ENCODE peak calls at places on chromosomes 1 and 21, in six cellular contexts. One of them, this sample, is unnamed.

GRCh38 chr1:231600461-231600976 is 26.1 kb upstream of the DISC1 start:
- DNase-seq in NCI-H1092: no peak
- DNase-seq in transverse colon: no peak
- DNase-seq in activated CD4-positive, alpha-beta T cell treated with anti-CD3 and anti-CD28 coated beads, Interleukin-2, amount 50 U/mL, for 1 hour: no peak
- DNase-seq in fibroblast of mammary gland: peak
- DNase-seq in left cardiac atrium: no peak
- DNase-seq in this sample: no peak

GRCh38 chr1:205356424-205357151 is at the start of gene KLHDC8A:
- DNase-seq in NCI-H1092: peak
- DNase-seq in transverse colon: no peak
- DNase-seq in activated CD4-positive, alpha-beta T cell treated with anti-CD3 and anti-CD28 coated beads, Interleukin-2, amount 50 U/mL, for 1 hour: no peak
- DNase-seq in fibroblast of mammary gland: no peak
- DNase-seq in left cardiac atrium: no peak
- DNase-seq in this sample: no peak

GRCh38 chr1:194474701-194475100 is 1288.3 kb upstream of the B3GALT2 start:
- DNase-seq in NCI-H1092: no peak
- DNase-seq in transverse colon: no peak
- DNase-seq in activated CD4-positive, alpha-beta T cell treated with anti-CD3 and anti-CD28 coated beads, Interleukin-2, amount 50 U/mL, for 1 hour: no peak
- DNase-seq in fibroblast of mammary gland: no peak
- DNase-seq in left cardiac atrium: no peak
- DNase-seq in this sample: no peak

GRCh38 chr1:33361553-33362262 is 40.8 kb upstream of the A3GALT2 start:
- DNase-seq in NCI-H1092: no peak
- DNase-seq in transverse colon: no peak
- DNase-seq in activated CD4-positive, alpha-beta T cell treated with anti-CD3 and anti-CD28 coated beads, Interleukin-2, amount 50 U/mL, for 1 hour: no peak
- DNase-seq in fibroblast of mammary gland: no peak
- DNase-seq in left cardiac atrium: peak
- DNase-seq in this sample: no peak

GRCh38 chr1:61012365-61012764 is 70.0 kb upstream of the NFIA start:
- DNase-seq in NCI-H1092: no peak
- DNase-seq in transverse colon: no peak
- DNase-seq in activated CD4-positive, alpha-beta T cell treated with anti-CD3 and anti-CD28 coated beads, Interleukin-2, amount 50 U/mL, for 1 hour: no peak
- DNase-seq in fibroblast of mammary gland: no peak
- DNase-seq in left cardiac atrium: no peak
- DNase-seq in this sample: no peak

GRCh38 chr1:54220004-54220811 is 20.2 kb downstream of the MRPL37 start:
- DNase-seq in NCI-H1092: no peak
- DNase-seq in transverse colon: no peak
- DNase-seq in activated CD4-positive, alpha-beta T cell treated with anti-CD3 and anti-CD28 coated beads, Interleukin-2, amount 50 U/mL, for 1 hour: no peak
- DNase-seq in fibroblast of mammary gland: peak
- DNase-seq in left cardiac atrium: peak
- DNase-seq in this sample: peak

GRCh38 chr1:100532645-100533044 is 5.3 kb upstream of the GPR88 start:
- DNase-seq in NCI-H1092: no peak
- DNase-seq in transverse colon: no peak
- DNase-seq in activated CD4-positive, alpha-beta T cell treated with anti-CD3 and anti-CD28 coated beads, Interleukin-2, amount 50 U/mL, for 1 hour: no peak
- DNase-seq in fibroblast of mammary gland: no peak
- DNase-seq in left cardiac atrium: no peak
- DNase-seq in this sample: peak

GRCh38 chr1:225911207-225912130 is 12.6 kb downstream of the PYCR2 start:
- DNase-seq in NCI-H1092: no peak
- DNase-seq in transverse colon: peak
- DNase-seq in activated CD4-positive, alpha-beta T cell treated with anti-CD3 and anti-CD28 coated beads, Interleukin-2, amount 50 U/mL, for 1 hour: peak
- DNase-seq in fibroblast of mammary gland: peak
- DNase-seq in left cardiac atrium: peak
- DNase-seq in this sample: peak

GRCh38 chr21:45421071-45421845 is 16.3 kb downstream of the COL18A1 start:
- DNase-seq in NCI-H1092: no peak
- DNase-seq in transverse colon: peak
- DNase-seq in activated CD4-positive, alpha-beta T cell treated with anti-CD3 and anti-CD28 coated beads, Interleukin-2, amount 50 U/mL, for 1 hour: no peak
- DNase-seq in fibroblast of mammary gland: no peak
- DNase-seq in left cardiac atrium: peak
- DNase-seq in this sample: peak

GRCh38 chr1:39852214-39852791 is 31.0 kb downstream of the TRIT1 start:
- DNase-seq in NCI-H1092: no peak
- DNase-seq in transverse colon: no peak
- DNase-seq in activated CD4-positive, alpha-beta T cell treated with anti-CD3 and anti-CD28 coated beads, Interleukin-2, amount 50 U/mL, for 1 hour: no peak
- DNase-seq in fibroblast of mammary gland: peak
- DNase-seq in left cardiac atrium: no peak
- DNase-seq in this sample: no peak

GRCh38 chr1:205374205-205375078 is 17.7 kb upstream of the KLHDC8A start:
- DNase-seq in NCI-H1092: no peak
- DNase-seq in transverse colon: no peak
- DNase-seq in activated CD4-positive, alpha-beta T cell treated with anti-CD3 and anti-CD28 coated beads, Interleukin-2, amount 50 U/mL, for 1 hour: no peak
- DNase-seq in fibroblast of mammary gland: peak
- DNase-seq in left cardiac atrium: no peak
- DNase-seq in this sample: no peak

GRCh38 chr1:165697881-165698842 is at the start of gene ALDH9A1:
- DNase-seq in NCI-H1092: peak
- DNase-seq in transverse colon: peak
- DNase-seq in activated CD4-positive, alpha-beta T cell treated with anti-CD3 and anti-CD28 coated beads, Interleukin-2, amount 50 U/mL, for 1 hour: peak
- DNase-seq in fibroblast of mammary gland: peak
- DNase-seq in left cardiac atrium: peak
- DNase-seq in this sample: peak

GRCh38 chr21:32147041-32147440 is 131.8 kb downstream of the MIS18A start:
- DNase-seq in NCI-H1092: no peak
- DNase-seq in transverse colon: no peak
- DNase-seq in activated CD4-positive, alpha-beta T cell treated with anti-CD3 and anti-CD28 coated beads, Interleukin-2, amount 50 U/mL, for 1 hour: no peak
- DNase-seq in fibroblast of mammary gland: no peak
- DNase-seq in left cardiac atrium: no peak
- DNase-seq in this sample: no peak

GRCh38 chr1:237759371-237759770 is 131.4 kb downstream of the ZP4 start:
- DNase-seq in NCI-H1092: no peak
- DNase-seq in transverse colon: no peak
- DNase-seq in activated CD4-positive, alpha-beta T cell treated with anti-CD3 and anti-CD28 coated beads, Interleukin-2, amount 50 U/mL, for 1 hour: no peak
- DNase-seq in fibroblast of mammary gland: no peak
- DNase-seq in left cardiac atrium: no peak
- DNase-seq in this sample: no peak

GRCh38 chr1:232589809-232590741 is 39.9 kb downstream of the SIPA1L2 start:
- DNase-seq in NCI-H1092: no peak
- DNase-seq in transverse colon: no peak
- DNase-seq in activated CD4-positive, alpha-beta T cell treated with anti-CD3 and anti-CD28 coated beads, Interleukin-2, amount 50 U/mL, for 1 hour: no peak
- DNase-seq in fibroblast of mammary gland: no peak
- DNase-seq in left cardiac atrium: peak
- DNase-seq in this sample: no peak

GRCh38 chr1:197444754-197445153 is 176.7 kb downstream of the CRB1 start:
- DNase-seq in NCI-H1092: no peak
- DNase-seq in transverse colon: no peak
- DNase-seq in activated CD4-positive, alpha-beta T cell treated with anti-CD3 and anti-CD28 coated beads, Interleukin-2, amount 50 U/mL, for 1 hour: no peak
- DNase-seq in fibroblast of mammary gland: peak
- DNase-seq in left cardiac atrium: no peak
- DNase-seq in this sample: no peak

GRCh38 chr1:162861101-162861500 is at the start of gene CCDC190:
- DNase-seq in NCI-H1092: no peak
- DNase-seq in transverse colon: no peak
- DNase-seq in activated CD4-positive, alpha-beta T cell treated with anti-CD3 and anti-CD28 coated beads, Interleukin-2, amount 50 U/mL, for 1 hour: no peak
- DNase-seq in fibroblast of mammary gland: no peak
- DNase-seq in left cardiac atrium: peak
- DNase-seq in this sample: peak

GRCh38 chr1:33094486-33094885 is 13.5 kb downstream of the AZIN2 start:
- DNase-seq in NCI-H1092: no peak
- DNase-seq in transverse colon: no peak
- DNase-seq in activated CD4-positive, alpha-beta T cell treated with anti-CD3 and anti-CD28 coated beads, Interleukin-2, amount 50 U/mL, for 1 hour: no peak
- DNase-seq in fibroblast of mammary gland: no peak
- DNase-seq in left cardiac atrium: no peak
- DNase-seq in this sample: no peak

GRCh38 chr1:119001181-119002018 is 13.3 kb upstream of the TBX15 start:
- DNase-seq in NCI-H1092: no peak
- DNase-seq in transverse colon: no peak
- DNase-seq in activated CD4-positive, alpha-beta T cell treated with anti-CD3 and anti-CD28 coated beads, Interleukin-2, amount 50 U/mL, for 1 hour: no peak
- DNase-seq in fibroblast of mammary gland: peak
- DNase-seq in left cardiac atrium: peak
- DNase-seq in this sample: peak

GRCh38 chr1:43651188-43651587 is 1.2 kb downstream of the KDM4A start:
- DNase-seq in NCI-H1092: no peak
- DNase-seq in transverse colon: no peak
- DNase-seq in activated CD4-positive, alpha-beta T cell treated with anti-CD3 and anti-CD28 coated beads, Interleukin-2, amount 50 U/mL, for 1 hour: no peak
- DNase-seq in fibroblast of mammary gland: no peak
- DNase-seq in left cardiac atrium: no peak
- DNase-seq in this sample: no peak

GRCh38 chr1:206435450-206435849 is 34.8 kb upstream of the IKBKE start:
- DNase-seq in NCI-H1092: no peak
- DNase-seq in transverse colon: no peak
- DNase-seq in activated CD4-positive, alpha-beta T cell treated with anti-CD3 and anti-CD28 coated beads, Interleukin-2, amount 50 U/mL, for 1 hour: no peak
- DNase-seq in fibroblast of mammary gland: peak
- DNase-seq in left cardiac atrium: no peak
- DNase-seq in this sample: no peak

GRCh38 chr21:41650526-41651145 is 116.2 kb downstream of the RIPK4 start:
- DNase-seq in NCI-H1092: no peak
- DNase-seq in transverse colon: no peak
- DNase-seq in activated CD4-positive, alpha-beta T cell treated with anti-CD3 and anti-CD28 coated beads, Interleukin-2, amount 50 U/mL, for 1 hour: no peak
- DNase-seq in fibroblast of mammary gland: no peak
- DNase-seq in left cardiac atrium: no peak
- DNase-seq in this sample: no peak

GRCh38 chr1:1917304-1917976 is 1.6 kb downstream of the TMEM52 start:
- DNase-seq in NCI-H1092: no peak
- DNase-seq in transverse colon: peak
- DNase-seq in activated CD4-positive, alpha-beta T cell treated with anti-CD3 and anti-CD28 coated beads, Interleukin-2, amount 50 U/mL, for 1 hour: no peak
- DNase-seq in fibroblast of mammary gland: no peak
- DNase-seq in left cardiac atrium: no peak
- DNase-seq in this sample: peak

GRCh38 chr1:53025034-53025777 is 36.8 kb upstream of the PODN start:
- DNase-seq in NCI-H1092: no peak
- DNase-seq in transverse colon: peak
- DNase-seq in activated CD4-positive, alpha-beta T cell treated with anti-CD3 and anti-CD28 coated beads, Interleukin-2, amount 50 U/mL, for 1 hour: no peak
- DNase-seq in fibroblast of mammary gland: peak
- DNase-seq in left cardiac atrium: peak
- DNase-seq in this sample: peak

GRCh38 chr1:108117908-108118902 is 81.9 kb downstream of the SLC25A24 start:
- DNase-seq in NCI-H1092: no peak
- DNase-seq in transverse colon: no peak
- DNase-seq in activated CD4-positive, alpha-beta T cell treated with anti-CD3 and anti-CD28 coated beads, Interleukin-2, amount 50 U/mL, for 1 hour: no peak
- DNase-seq in fibroblast of mammary gland: no peak
- DNase-seq in left cardiac atrium: no peak
- DNase-seq in this sample: no peak

GRCh38 chr1:118396824-118397530 is 211.9 kb upstream of the SPAG17 start:
- DNase-seq in NCI-H1092: no peak
- DNase-seq in transverse colon: no peak
- DNase-seq in activated CD4-positive, alpha-beta T cell treated with anti-CD3 and anti-CD28 coated beads, Interleukin-2, amount 50 U/mL, for 1 hour: no peak
- DNase-seq in fibroblast of mammary gland: peak
- DNase-seq in left cardiac atrium: no peak
- DNase-seq in this sample: no peak

GRCh38 chr1:228076796-228077430 is 5.6 kb upstream of the ARF1 start:
- DNase-seq in NCI-H1092: no peak
- DNase-seq in transverse colon: peak
- DNase-seq in activated CD4-positive, alpha-beta T cell treated with anti-CD3 and anti-CD28 coated beads, Interleukin-2, amount 50 U/mL, for 1 hour: no peak
- DNase-seq in fibroblast of mammary gland: no peak
- DNase-seq in left cardiac atrium: peak
- DNase-seq in this sample: peak

GRCh38 chr1:167258858-167259257 is 38.2 kb downstream of the POU2F1 start:
- DNase-seq in NCI-H1092: no peak
- DNase-seq in transverse colon: no peak
- DNase-seq in activated CD4-positive, alpha-beta T cell treated with anti-CD3 and anti-CD28 coated beads, Interleukin-2, amount 50 U/mL, for 1 hour: no peak
- DNase-seq in fibroblast of mammary gland: peak
- DNase-seq in left cardiac atrium: no peak
- DNase-seq in this sample: no peak

GRCh38 chr21:32915099-32915498 is 110.6 kb upstream of the OLIG2 start:
- DNase-seq in NCI-H1092: no peak
- DNase-seq in transverse colon: no peak
- DNase-seq in activated CD4-positive, alpha-beta T cell treated with anti-CD3 and anti-CD28 coated beads, Interleukin-2, amount 50 U/mL, for 1 hour: no peak
- DNase-seq in fibroblast of mammary gland: no peak
- DNase-seq in left cardiac atrium: no peak
- DNase-seq in this sample: no peak

GRCh38 chr1:53576381-53576801 is 117.2 kb downstream of the DMRTB1 start:
- DNase-seq in NCI-H1092: no peak
- DNase-seq in transverse colon: no peak
- DNase-seq in activated CD4-positive, alpha-beta T cell treated with anti-CD3 and anti-CD28 coated beads, Interleukin-2, amount 50 U/mL, for 1 hour: no peak
- DNase-seq in fibroblast of mammary gland: no peak
- DNase-seq in left cardiac atrium: no peak
- DNase-seq in this sample: no peak

GRCh38 chr1:110011527-110012041 is 22.8 kb upstream of the STRIP1 start:
- DNase-seq in NCI-H1092: no peak
- DNase-seq in transverse colon: peak
- DNase-seq in activated CD4-positive, alpha-beta T cell treated with anti-CD3 and anti-CD28 coated beads, Interleukin-2, amount 50 U/mL, for 1 hour: peak
- DNase-seq in fibroblast of mammary gland: peak
- DNase-seq in left cardiac atrium: no peak
- DNase-seq in this sample: no peak

GRCh38 chr1:151311589-151312331 is 15.5 kb downstream of the PI4KB start:
- DNase-seq in NCI-H1092: no peak
- DNase-seq in transverse colon: peak
- DNase-seq in activated CD4-positive, alpha-beta T cell treated with anti-CD3 and anti-CD28 coated beads, Interleukin-2, amount 50 U/mL, for 1 hour: peak
- DNase-seq in fibroblast of mammary gland: peak
- DNase-seq in left cardiac atrium: peak
- DNase-seq in this sample: peak

GRCh38 chr1:75655931-75656330 is 45.0 kb upstream of the SLC44A5 start:
- DNase-seq in NCI-H1092: no peak
- DNase-seq in transverse colon: no peak
- DNase-seq in activated CD4-positive, alpha-beta T cell treated with anti-CD3 and anti-CD28 coated beads, Interleukin-2, amount 50 U/mL, for 1 hour: no peak
- DNase-seq in fibroblast of mammary gland: no peak
- DNase-seq in left cardiac atrium: no peak
- DNase-seq in this sample: no peak

GRCh38 chr1:194466706-194467105 is 1280.3 kb upstream of the B3GALT2 start:
- DNase-seq in NCI-H1092: no peak
- DNase-seq in transverse colon: no peak
- DNase-seq in activated CD4-positive, alpha-beta T cell treated with anti-CD3 and anti-CD28 coated beads, Interleukin-2, amount 50 U/mL, for 1 hour: no peak
- DNase-seq in fibroblast of mammary gland: no peak
- DNase-seq in left cardiac atrium: no peak
- DNase-seq in this sample: no peak

This sample was measured in right cardiac atrium.